ENCODE peak calls at places on chromosomes 16 and 17, in ten cellular contexts. One of them, this sample, is unnamed.

GRCh38 chr17:79792984-79793923 is 3.6 kb downstream of the CBX8 start:
- DNase-seq in suprapubic skin: peak
- DNase-seq in PC-9: no peak
- DNase-seq in BE2C: no peak
- DNase-seq in pancreas: no peak
- DNase-seq in astrocyte of the cerebellum: no peak
- DNase-seq in brain microvascular endothelial cell: peak
- DNase-seq in transverse colon: no peak
- DNase-seq in CD8-positive, alpha-beta T cell: no peak
- DNase-seq in fibroblast of lung: peak
- DNase-seq in this sample: no peak

GRCh38 chr16:75196826-75197225 is 10.1 kb downstream of the CTRB2 start:
- DNase-seq in suprapubic skin: no peak
- DNase-seq in PC-9: no peak
- DNase-seq in BE2C: no peak
- DNase-seq in pancreas: no peak
- DNase-seq in astrocyte of the cerebellum: no peak
- DNase-seq in brain microvascular endothelial cell: no peak
- DNase-seq in transverse colon: no peak
- DNase-seq in CD8-positive, alpha-beta T cell: no peak
- DNase-seq in fibroblast of lung: no peak
- DNase-seq in this sample: no peak

GRCh38 chr16:66983033-66983432 is 5.4 kb upstream of the CES4A start:
- DNase-seq in suprapubic skin: no peak
- DNase-seq in PC-9: no peak
- DNase-seq in BE2C: no peak
- DNase-seq in pancreas: no peak
- DNase-seq in astrocyte of the cerebellum: no peak
- DNase-seq in brain microvascular endothelial cell: no peak
- DNase-seq in transverse colon: no peak
- DNase-seq in CD8-positive, alpha-beta T cell: no peak
- DNase-seq in fibroblast of lung: no peak
- DNase-seq in this sample: no peak

GRCh38 chr17:80807014-80807413 is 184.6 kb upstream of the CHMP6 start:
- DNase-seq in suprapubic skin: no peak
- DNase-seq in PC-9: no peak
- DNase-seq in BE2C: no peak
- DNase-seq in pancreas: no peak
- DNase-seq in astrocyte of the cerebellum: no peak
- DNase-seq in brain microvascular endothelial cell: no peak
- DNase-seq in transverse colon: no peak
- DNase-seq in CD8-positive, alpha-beta T cell: no peak
- DNase-seq in fibroblast of lung: no peak
- DNase-seq in this sample: no peak

GRCh38 chr16:29961127-29961478 is 776 bp upstream of the TMEM219 start:
- DNase-seq in suprapubic skin: no peak
- DNase-seq in PC-9: no peak
- DNase-seq in BE2C: no peak
- DNase-seq in pancreas: no peak
- DNase-seq in astrocyte of the cerebellum: no peak
- DNase-seq in brain microvascular endothelial cell: no peak
- DNase-seq in transverse colon: no peak
- DNase-seq in CD8-positive, alpha-beta T cell: no peak
- DNase-seq in fibroblast of lung: no peak
- DNase-seq in this sample: no peak

GRCh38 chr17:35866356-35866950 is 2.2 kb downstream of the HEATR9 start:
- DNase-seq in suprapubic skin: no peak
- DNase-seq in PC-9: no peak
- DNase-seq in BE2C: no peak
- DNase-seq in pancreas: no peak
- DNase-seq in astrocyte of the cerebellum: no peak
- DNase-seq in brain microvascular endothelial cell: no peak
- DNase-seq in transverse colon: no peak
- DNase-seq in CD8-positive, alpha-beta T cell: no peak
- DNase-seq in fibroblast of lung: no peak
- DNase-seq in this sample: no peak

GRCh38 chr17:16361874-16362273 is 8.6 kb upstream of the CENPV start:
- DNase-seq in suprapubic skin: no peak
- DNase-seq in PC-9: no peak
- DNase-seq in BE2C: no peak
- DNase-seq in pancreas: no peak
- DNase-seq in astrocyte of the cerebellum: no peak
- DNase-seq in brain microvascular endothelial cell: no peak
- DNase-seq in transverse colon: no peak
- DNase-seq in CD8-positive, alpha-beta T cell: no peak
- DNase-seq in fibroblast of lung: no peak
- DNase-seq in this sample: no peak

GRCh38 chr17:27457731-27458523 is 1.7 kb downstream of the KSR1 start:
- DNase-seq in suprapubic skin: no peak
- DNase-seq in PC-9: no peak
- DNase-seq in BE2C: no peak
- DNase-seq in pancreas: no peak
- DNase-seq in astrocyte of the cerebellum: peak
- DNase-seq in brain microvascular endothelial cell: no peak
- DNase-seq in transverse colon: no peak
- DNase-seq in CD8-positive, alpha-beta T cell: no peak
- DNase-seq in fibroblast of lung: peak
- DNase-seq in this sample: no peak

GRCh38 chr17:80374732-80375118 is 40.2 kb upstream of the ENDOV start:
- DNase-seq in suprapubic skin: no peak
- DNase-seq in PC-9: no peak
- DNase-seq in BE2C: no peak
- DNase-seq in pancreas: no peak
- DNase-seq in astrocyte of the cerebellum: no peak
- DNase-seq in brain microvascular endothelial cell: no peak
- DNase-seq in transverse colon: no peak
- DNase-seq in CD8-positive, alpha-beta T cell: no peak
- DNase-seq in fibroblast of lung: no peak
- DNase-seq in this sample: no peak

GRCh38 chr17:2056221-2057129 is 1.6 kb downstream of the HIC1 start:
- DNase-seq in suprapubic skin: peak
- DNase-seq in PC-9: no peak
- DNase-seq in BE2C: no peak
- DNase-seq in pancreas: no peak
- DNase-seq in astrocyte of the cerebellum: no peak
- DNase-seq in brain microvascular endothelial cell: peak
- DNase-seq in transverse colon: peak
- DNase-seq in CD8-positive, alpha-beta T cell: peak
- DNase-seq in fibroblast of lung: peak
- DNase-seq in this sample: no peak

GRCh38 chr16:29992371-29992967 is 2.9 kb downstream of the HIRIP3 start:
- DNase-seq in suprapubic skin: peak
- DNase-seq in PC-9: no peak
- DNase-seq in BE2C: no peak
- DNase-seq in pancreas: no peak
- DNase-seq in astrocyte of the cerebellum: peak
- DNase-seq in brain microvascular endothelial cell: no peak
- DNase-seq in transverse colon: no peak
- DNase-seq in CD8-positive, alpha-beta T cell: no peak
- DNase-seq in fibroblast of lung: peak
- DNase-seq in this sample: no peak

GRCh38 chr17:70336411-70336810 is 167.1 kb downstream of the KCNJ2 start:
- DNase-seq in suprapubic skin: no peak
- DNase-seq in PC-9: no peak
- DNase-seq in BE2C: no peak
- DNase-seq in pancreas: no peak
- DNase-seq in astrocyte of the cerebellum: no peak
- DNase-seq in brain microvascular endothelial cell: no peak
- DNase-seq in transverse colon: no peak
- DNase-seq in CD8-positive, alpha-beta T cell: no peak
- DNase-seq in fibroblast of lung: no peak
- DNase-seq in this sample: no peak

GRCh38 chr17:46822388-46822921 is 4.0 kb upstream of the WNT3 start:
- DNase-seq in suprapubic skin: no peak
- DNase-seq in PC-9: no peak
- DNase-seq in BE2C: no peak
- DNase-seq in pancreas: no peak
- DNase-seq in astrocyte of the cerebellum: no peak
- DNase-seq in brain microvascular endothelial cell: no peak
- DNase-seq in transverse colon: peak
- DNase-seq in CD8-positive, alpha-beta T cell: peak
- DNase-seq in fibroblast of lung: no peak
- DNase-seq in this sample: no peak

GRCh38 chr17:78375401-78376079 is 2.9 kb upstream of the PGS1 start:
- DNase-seq in suprapubic skin: no peak
- DNase-seq in PC-9: no peak
- DNase-seq in BE2C: no peak
- DNase-seq in pancreas: no peak
- DNase-seq in astrocyte of the cerebellum: peak
- DNase-seq in brain microvascular endothelial cell: peak
- DNase-seq in transverse colon: no peak
- DNase-seq in CD8-positive, alpha-beta T cell: no peak
- DNase-seq in fibroblast of lung: peak
- DNase-seq in this sample: no peak

GRCh38 chr17:65817951-65818350 is 256.5 kb upstream of the AXIN2 start:
- DNase-seq in suprapubic skin: no peak
- DNase-seq in PC-9: no peak
- DNase-seq in BE2C: no peak
- DNase-seq in pancreas: no peak
- DNase-seq in astrocyte of the cerebellum: no peak
- DNase-seq in brain microvascular endothelial cell: no peak
- DNase-seq in transverse colon: no peak
- DNase-seq in CD8-positive, alpha-beta T cell: no peak
- DNase-seq in fibroblast of lung: no peak
- DNase-seq in this sample: no peak

GRCh38 chr16:27316038-27316680 is 2.4 kb downstream of the IL4R start:
- DNase-seq in suprapubic skin: peak
- DNase-seq in PC-9: no peak
- DNase-seq in BE2C: no peak
- DNase-seq in pancreas: no peak
- DNase-seq in astrocyte of the cerebellum: no peak
- DNase-seq in brain microvascular endothelial cell: no peak
- DNase-seq in transverse colon: no peak
- DNase-seq in CD8-positive, alpha-beta T cell: no peak
- DNase-seq in fibroblast of lung: no peak
- DNase-seq in this sample: peak
- H3K4me3 ChIP-seq in suprapubic skin: no peak
- H3K4me3 ChIP-seq in PC-9: peak
- H3K4me3 ChIP-seq in BE2C: no peak
- H3K4me3 ChIP-seq in pancreas: no peak
- H3K4me3 ChIP-seq in astrocyte of the cerebellum: peak
- H3K4me3 ChIP-seq in brain microvascular endothelial cell: peak
- H3K4me3 ChIP-seq in transverse colon: peak
- H3K4me3 ChIP-seq in CD8-positive, alpha-beta T cell: no peak
- H3K4me3 ChIP-seq in fibroblast of lung: no peak
- H3K4me3 ChIP-seq in this sample: peak

GRCh38 chr16:51523400-51523799 is 372.3 kb upstream of the SALL1 start:
- DNase-seq in suprapubic skin: no peak
- DNase-seq in PC-9: no peak
- DNase-seq in BE2C: no peak
- DNase-seq in pancreas: no peak
- DNase-seq in astrocyte of the cerebellum: peak
- DNase-seq in brain microvascular endothelial cell: no peak
- DNase-seq in transverse colon: no peak
- DNase-seq in CD8-positive, alpha-beta T cell: no peak
- DNase-seq in fibroblast of lung: peak
- DNase-seq in this sample: no peak

GRCh38 chr16:51522902-51523301 is 371.8 kb upstream of the SALL1 start:
- DNase-seq in suprapubic skin: no peak
- DNase-seq in PC-9: no peak
- DNase-seq in BE2C: no peak
- DNase-seq in pancreas: no peak
- DNase-seq in astrocyte of the cerebellum: no peak
- DNase-seq in brain microvascular endothelial cell: no peak
- DNase-seq in transverse colon: no peak
- DNase-seq in CD8-positive, alpha-beta T cell: no peak
- DNase-seq in fibroblast of lung: no peak
- DNase-seq in this sample: no peak

GRCh38 chr16:51526622-51527021 is 375.6 kb upstream of the SALL1 start:
- DNase-seq in suprapubic skin: no peak
- DNase-seq in PC-9: no peak
- DNase-seq in BE2C: no peak
- DNase-seq in pancreas: no peak
- DNase-seq in astrocyte of the cerebellum: no peak
- DNase-seq in brain microvascular endothelial cell: no peak
- DNase-seq in transverse colon: no peak
- DNase-seq in CD8-positive, alpha-beta T cell: no peak
- DNase-seq in fibroblast of lung: no peak
- DNase-seq in this sample: no peak

GRCh38 chr16:51524070-51524469 is 373.0 kb upstream of the SALL1 start:
- DNase-seq in suprapubic skin: no peak
- DNase-seq in PC-9: no peak
- DNase-seq in BE2C: no peak
- DNase-seq in pancreas: no peak
- DNase-seq in astrocyte of the cerebellum: no peak
- DNase-seq in brain microvascular endothelial cell: no peak
- DNase-seq in transverse colon: no peak
- DNase-seq in CD8-positive, alpha-beta T cell: no peak
- DNase-seq in fibroblast of lung: no peak
- DNase-seq in this sample: no peak

GRCh38 chr16:51524555-51525373 is 373.7 kb upstream of the SALL1 start:
- DNase-seq in suprapubic skin: no peak
- DNase-seq in PC-9: no peak
- DNase-seq in BE2C: no peak
- DNase-seq in pancreas: peak
- DNase-seq in astrocyte of the cerebellum: peak
- DNase-seq in brain microvascular endothelial cell: peak
- DNase-seq in transverse colon: no peak
- DNase-seq in CD8-positive, alpha-beta T cell: no peak
- DNase-seq in fibroblast of lung: peak
- DNase-seq in this sample: no peak
- TF ChIP-seq CTCF in suprapubic skin: no peak
- TF ChIP-seq CTCF in PC-9: no peak
- TF ChIP-seq CTCF in BE2C: no peak
- TF ChIP-seq CTCF in pancreas: no peak
- TF ChIP-seq CTCF in astrocyte of the cerebellum: peak
- TF ChIP-seq CTCF in brain microvascular endothelial cell: peak
- TF ChIP-seq CTCF in transverse colon: no peak
- TF ChIP-seq CTCF in CD8-positive, alpha-beta T cell: no peak
- TF ChIP-seq CTCF in fibroblast of lung: no peak
- TF ChIP-seq CTCF in this sample: no peak

GRCh38 chr16:12095275-12096161 is 119.0 kb downstream of the SNX29 start:
- DNase-seq in suprapubic skin: no peak
- DNase-seq in PC-9: peak
- DNase-seq in BE2C: peak
- DNase-seq in pancreas: peak
- DNase-seq in astrocyte of the cerebellum: peak
- DNase-seq in brain microvascular endothelial cell: peak
- DNase-seq in transverse colon: peak
- DNase-seq in CD8-positive, alpha-beta T cell: peak
- DNase-seq in fibroblast of lung: peak
- DNase-seq in this sample: peak
- H3K4me3 ChIP-seq in suprapubic skin: peak
- H3K4me3 ChIP-seq in PC-9: no peak
- H3K4me3 ChIP-seq in BE2C: no peak
- H3K4me3 ChIP-seq in pancreas: no peak
- H3K4me3 ChIP-seq in astrocyte of the cerebellum: no peak
- H3K4me3 ChIP-seq in brain microvascular endothelial cell: peak
- H3K4me3 ChIP-seq in transverse colon: no peak
- H3K4me3 ChIP-seq in CD8-positive, alpha-beta T cell: peak
- H3K4me3 ChIP-seq in fibroblast of lung: peak
- H3K4me3 ChIP-seq in this sample: peak

DNA sequence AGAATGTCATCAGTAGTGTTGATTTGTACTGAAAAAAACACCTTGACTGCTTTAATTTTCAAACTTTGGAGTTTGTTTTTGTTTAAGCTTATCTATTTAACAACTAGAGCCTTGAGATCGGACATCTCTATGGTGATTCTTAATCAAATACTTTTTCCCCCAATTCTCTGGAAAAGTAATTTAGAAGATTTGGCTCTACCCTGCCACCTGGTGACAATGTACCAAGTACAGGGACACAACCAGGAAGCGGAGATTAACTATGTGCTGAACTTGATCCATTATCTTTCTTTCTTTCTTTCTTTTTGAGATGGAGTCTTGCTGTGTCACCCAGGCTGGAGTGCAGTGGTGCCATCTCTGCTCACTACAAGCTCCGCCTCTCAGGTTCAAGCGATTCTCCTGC is 30.8 kb downstream of the USP43 start:
- DNase-seq in suprapubic skin: no peak
- DNase-seq in PC-9: no peak
- DNase-seq in BE2C: no peak
- DNase-seq in pancreas: no peak
- DNase-seq in astrocyte of the cerebellum: no peak
- DNase-seq in brain microvascular endothelial cell: no peak
- DNase-seq in transverse colon: no peak
- DNase-seq in CD8-positive, alpha-beta T cell: no peak
- DNase-seq in fibroblast of lung: no peak
- DNase-seq in this sample: no peak
- TF ChIP-seq CTCF in suprapubic skin: no peak
- TF ChIP-seq CTCF in PC-9: peak
- TF ChIP-seq CTCF in BE2C: no peak
- TF ChIP-seq CTCF in pancreas: no peak
- TF ChIP-seq CTCF in astrocyte of the cerebellum: peak
- TF ChIP-seq CTCF in brain microvascular endothelial cell: peak
- TF ChIP-seq CTCF in transverse colon: peak
- TF ChIP-seq CTCF in CD8-positive, alpha-beta T cell: no peak
- TF ChIP-seq CTCF in fibroblast of lung: no peak
- TF ChIP-seq CTCF in this sample: no peak